ENCODE peak calls at places on chromosomes 7 and 10, in four cellular contexts. One of them, this sample, is unnamed. For H3K9me2, the result is how much of the 10 kb centered on the place peaks cover.

GRCh38 chr7:108529341-108529740 is 3.4 kb upstream of the PNPLA8 start:
- DNase-seq in MM.1S: peak
- DNase-seq in PC-3: peak
- DNase-seq in GM23248: no peak
- DNase-seq in this sample: no peak

GRCh38 chr7:6203381-6203780 is 69.0 kb downstream of the CYTH3 start:
- DNase-seq in MM.1S: no peak
- DNase-seq in PC-3: no peak
- DNase-seq in GM23248: no peak
- DNase-seq in this sample: no peak

GRCh38 chr7:128891110-128891941 is 19.2 kb downstream of the KCP start:
- DNase-seq in MM.1S: no peak
- DNase-seq in PC-3: peak
- DNase-seq in GM23248: no peak
- DNase-seq in this sample: no peak

GRCh38 chr10:78996449-78997129 is 72.2 kb upstream of the ZMIZ1 start:
- DNase-seq in MM.1S: no peak
- DNase-seq in PC-3: no peak
- DNase-seq in GM23248: no peak
- DNase-seq in this sample: peak

GRCh38 chr10:11551915-11552602 is 59.4 kb downstream of the USP6NL start:
- DNase-seq in MM.1S: no peak
- DNase-seq in PC-3: peak
- DNase-seq in GM23248: peak
- DNase-seq in this sample: no peak

GRCh38 chr7:15839415-15840100 is 153.1 kb upstream of the MEOX2 start:
- DNase-seq in MM.1S: no peak
- DNase-seq in PC-3: no peak
- DNase-seq in GM23248: peak
- DNase-seq in this sample: no peak

GRCh38 chr7:52735656-52736055 is 299.8 kb upstream of the POM121L12 start:
- DNase-seq in MM.1S: no peak
- DNase-seq in PC-3: no peak
- DNase-seq in GM23248: no peak
- DNase-seq in this sample: no peak

GRCh38 chr7:7595451-7595850 is 28.8 kb downstream of the MIOS start:
- DNase-seq in MM.1S: peak
- DNase-seq in PC-3: peak
- DNase-seq in GM23248: peak
- DNase-seq in this sample: peak

GRCh38 chr7:21365866-21366624 is 61.8 kb upstream of the SP4 start:
- DNase-seq in MM.1S: no peak
- DNase-seq in PC-3: peak
- DNase-seq in GM23248: peak
- DNase-seq in this sample: no peak

GRCh38 chr7:105664816-105665525 is 83.7 kb upstream of the EFCAB10 start:
- DNase-seq in MM.1S: no peak
- DNase-seq in PC-3: peak
- DNase-seq in GM23248: peak
- DNase-seq in this sample: peak

GRCh38 chr10:80453392-80453714 is 757 bp upstream of the TSPAN14 start:
- DNase-seq in MM.1S: no peak
- DNase-seq in PC-3: no peak
- DNase-seq in GM23248: no peak
- DNase-seq in this sample: no peak

GRCh38 chr10:80455461-80456345 is 1.6 kb downstream of the TSPAN14 start:
- DNase-seq in MM.1S: no peak
- DNase-seq in PC-3: no peak
- DNase-seq in GM23248: no peak
- DNase-seq in this sample: no peak

GRCh38 chr10:80453715-80454525 is at the start of gene TSPAN14:
- DNase-seq in MM.1S: peak
- DNase-seq in PC-3: no peak
- DNase-seq in GM23248: peak
- DNase-seq in this sample: peak

GRCh38 chr10:80452688-80453391 is 1.3 kb upstream of the TSPAN14 start:
- DNase-seq in MM.1S: no peak
- DNase-seq in PC-3: no peak
- DNase-seq in GM23248: no peak
- DNase-seq in this sample: no peak

DNA sequence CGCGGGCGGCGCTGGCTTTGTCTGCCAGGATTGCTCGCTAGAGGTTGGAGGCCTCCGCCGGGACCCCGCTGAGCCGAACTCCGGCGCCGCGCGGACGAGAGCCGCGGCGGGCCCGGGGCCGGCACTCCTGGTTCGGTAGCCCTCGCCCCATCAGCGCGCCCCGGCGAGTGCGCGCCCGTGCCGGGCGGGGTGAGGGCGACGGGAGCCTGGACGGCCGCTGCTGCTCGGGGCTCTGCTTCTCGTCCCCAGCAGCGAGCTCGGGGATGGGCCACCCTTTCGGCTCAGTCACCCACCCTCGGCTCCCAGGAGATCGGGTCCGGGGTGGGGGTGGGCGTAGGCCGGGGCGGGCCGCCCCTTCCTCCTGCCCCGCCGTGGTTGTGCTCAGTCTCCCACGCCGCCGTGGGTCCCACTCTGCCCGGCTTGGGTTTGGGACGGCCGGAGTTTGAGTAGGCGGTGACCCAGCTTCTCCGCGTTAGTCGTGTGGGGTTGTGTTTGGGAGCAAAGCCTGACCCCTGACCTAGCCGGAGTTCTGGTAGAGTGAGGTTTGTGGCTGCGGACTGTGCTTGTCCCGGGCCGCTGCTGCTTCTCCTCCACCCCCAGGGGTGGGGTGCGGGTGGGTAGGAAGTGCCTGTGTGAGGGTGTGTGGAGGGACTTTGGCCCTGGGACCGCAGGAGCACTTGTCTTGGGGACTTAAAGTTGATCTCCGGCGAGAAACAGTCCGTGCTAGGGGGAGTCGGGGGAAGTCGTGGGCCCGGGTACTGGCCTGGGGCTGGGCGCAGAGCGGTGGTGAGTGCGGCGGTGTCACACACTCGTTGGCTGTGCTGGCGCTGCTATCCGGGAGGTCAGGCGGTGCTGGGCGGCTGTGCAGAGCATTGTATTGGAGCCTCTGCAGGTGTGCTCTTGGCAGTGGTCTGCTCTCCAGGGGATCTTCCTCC is 683 bp downstream of the TSPAN14 start:
- DNase-seq in MM.1S: peak
- DNase-seq in PC-3: no peak
- DNase-seq in GM23248: peak
- DNase-seq in this sample: peak
- H2AFZ ChIP-seq in MM.1S: peak
- H2AFZ ChIP-seq in PC-3: no peak
- H2AFZ ChIP-seq in GM23248: peak
- H2AFZ ChIP-seq in this sample: peak

DNA sequence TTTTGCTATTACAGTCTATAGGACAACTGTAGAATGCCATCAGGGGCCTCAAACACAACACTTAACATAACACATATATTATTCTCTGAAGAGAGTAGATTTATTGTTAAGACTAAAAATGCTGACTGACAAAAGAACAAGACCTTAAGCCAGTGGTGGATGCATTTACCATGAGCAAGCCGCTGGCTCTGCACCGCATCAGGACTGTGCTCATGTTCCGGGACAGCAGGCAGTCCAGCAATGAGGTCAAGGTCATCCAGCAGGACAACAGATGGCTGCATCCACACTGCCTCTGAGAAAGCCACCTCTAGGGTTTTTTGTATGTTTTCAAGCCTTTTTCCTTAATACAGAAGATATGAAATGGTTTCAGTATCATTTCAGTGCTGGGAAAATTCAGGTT is 23.8 kb downstream of the PEX1 start:
- DNase-seq in MM.1S: no peak
- DNase-seq in PC-3: no peak
- DNase-seq in GM23248: no peak
- DNase-seq in this sample: no peak
- H3K9ac ChIP-seq in MM.1S: no peak
- H3K9ac ChIP-seq in PC-3: no peak
- H3K9ac ChIP-seq in GM23248: no peak
- H3K9ac ChIP-seq in this sample: no peak

DNA sequence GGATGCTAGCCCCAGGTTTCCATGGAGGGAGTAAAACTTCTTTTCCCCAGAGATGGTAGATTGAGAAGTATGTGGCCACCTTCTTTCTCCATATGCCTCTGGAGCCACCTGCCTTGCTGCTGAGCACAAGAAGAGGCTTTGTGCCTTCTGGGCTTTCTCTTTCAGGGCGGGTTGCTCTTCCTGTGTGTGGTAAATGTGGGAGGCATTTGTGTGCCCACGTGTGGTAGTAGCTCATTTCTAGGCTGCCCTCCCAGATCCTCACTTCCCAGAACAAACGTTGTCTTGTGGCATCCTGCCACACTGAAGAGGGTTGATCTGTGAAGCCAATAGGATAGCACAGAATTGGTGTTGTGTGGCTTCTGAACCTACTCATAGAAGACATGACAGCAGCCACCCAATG is 342.0 kb upstream of the PODXL start:
- DNase-seq in MM.1S: no peak
- DNase-seq in PC-3: peak
- DNase-seq in GM23248: peak
- DNase-seq in this sample: no peak
- H3K9me2 ChIP-seq in MM.1S: under half
- H3K9me2 ChIP-seq in PC-3: under half
- H3K9me2 ChIP-seq in GM23248: under half
- H3K9me2 ChIP-seq in this sample: under half

GRCh38 chr7:121994625-121995410 is 121.9 kb downstream of the PTPRZ1 start:
- DNase-seq in MM.1S: peak
- DNase-seq in PC-3: peak
- DNase-seq in GM23248: peak
- DNase-seq in this sample: peak

GRCh38 chr7:121992046-121992445 is 119.1 kb downstream of the PTPRZ1 start:
- DNase-seq in MM.1S: no peak
- DNase-seq in PC-3: no peak
- DNase-seq in GM23248: no peak
- DNase-seq in this sample: no peak
- H2AFZ ChIP-seq in MM.1S: no peak
- H2AFZ ChIP-seq in PC-3: no peak
- H2AFZ ChIP-seq in GM23248: no peak
- H2AFZ ChIP-seq in this sample: no peak